ENCODE peak calls at places on chromosomes 5 and 9, in five cellular contexts. M, A, K, U and S are unnamed samples.

GRCh38 chr5:132266836-132267160 is 9.3 kb downstream of the PDLIM4 start:
- DNase-seq in M (no peak), A (no peak), K (no peak), U (no peak), S (no peak)

GRCh38 chr9:1267141-1267570 is 217.0 kb downstream of the DMRT2 start:
- DNase-seq in M (no peak), A (no peak), K (no peak), U (no peak), S (no peak)

GRCh38 chr5:138459311-138459710 is 6.0 kb upstream of the EGR1 start:
- DNase-seq in M (no peak), A (no peak), K (no peak), U (peak; percentile 32), S (no peak)

GRCh38 chr5:101068298-101068697 is 165.2 kb upstream of the ST8SIA4 start:
- DNase-seq in M (no peak), A (no peak), K (no peak), U (no peak), S (peak; percentile 14)

GRCh38 chr9:12775963-12776774 is 1.3 kb downstream of the LURAP1L start:
- DNase-seq in M (peak; percentile 85), A (peak; percentile 88), K (peak; percentile 89), U (peak; percentile 93), S (peak; percentile 83)

GRCh38 chr5:21058290-21058689 is 1070.3 kb upstream of the CDH18 start:
- DNase-seq in M (no peak), A (no peak), K (no peak), U (no peak), S (no peak)

GRCh38 chr5:17302590-17302989 is 85.2 kb downstream of the BASP1 start:
- DNase-seq in M (no peak), A (no peak), K (no peak), U (peak; percentile 28), S (no peak)

GRCh38 chr5:1413611-1414241 is 31.5 kb downstream of the SLC6A3 start:
- DNase-seq in M (no peak), A (no peak), K (no peak), U (no peak), S (no peak)

GRCh38 chr9:35826071-35826701 is 2.3 kb downstream of the FAM221B start:
- DNase-seq in M (peak; percentile 76), A (peak; percentile 46), K (peak; percentile 73), U (peak; percentile 78), S (no peak)

GRCh38 chr5:44388504-44389409 is 463 bp downstream of the FGF10 start:
- DNase-seq in M (peak; percentile 59), A (peak; percentile 36), K (peak; percentile 2), U (peak; percentile 23), S (no peak)

GRCh38 chr5:134463991-134464760 is 52.5 kb upstream of the CDKN2AIPNL start:
- DNase-seq in M (no peak), A (no peak), K (peak; percentile 49), U (peak; percentile 35), S (no peak)

GRCh38 chr9:88530051-88530450 is 4.9 kb upstream of the NXNL2 start:
- DNase-seq in M (no peak), A (no peak), K (peak; percentile 78), U (peak; percentile 73), S (no peak)

GRCh38 chr5:34582364-34582763 is 73.8 kb upstream of the RAI14 start:
- DNase-seq in M (peak; percentile 50), A (no peak), K (no peak), U (no peak), S (no peak)

GRCh38 chr9:125262217-125262991 is 778 bp downstream of the GAPVD1 start:
- DNase-seq in M (no peak), A (no peak), K (no peak), U (no peak), S (no peak)

GRCh38 chr9:76401176-76401575 is 7.0 kb upstream of the RFK start:
- DNase-seq in M (no peak), A (no peak), K (no peak), U (no peak), S (no peak)

DNA sequence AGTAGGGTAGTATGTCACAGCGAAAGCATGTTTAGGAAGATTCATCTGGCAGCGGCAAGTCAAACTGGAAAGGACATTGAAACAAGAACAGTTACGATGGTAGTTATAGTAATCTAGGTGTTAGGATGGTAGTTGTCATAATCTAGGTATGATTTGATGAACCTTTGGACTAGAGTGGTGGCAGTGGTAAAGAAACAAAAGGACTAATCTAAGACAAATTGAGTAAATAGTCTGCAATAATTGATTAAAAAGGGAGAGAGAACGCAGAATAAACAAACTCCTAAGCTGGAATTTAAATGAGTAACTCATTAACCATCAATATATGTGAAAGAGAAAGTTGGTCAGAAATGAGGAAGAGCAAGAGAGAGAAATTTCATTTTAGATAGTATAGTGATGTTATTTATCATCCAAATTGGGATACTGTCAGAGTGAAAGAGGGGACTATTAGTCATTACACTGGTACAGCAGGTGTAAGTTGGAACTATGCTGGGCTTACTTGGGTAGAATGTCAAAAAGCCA is 56.8 kb downstream of the MTREX start:
- DNase-seq in M (no peak), A (no peak), K (no peak), U (no peak), S (no peak)
- H3K9ac ChIP-seq in M (no peak overlapping the region), A (no peak overlapping the region), K (no peak overlapping the region), U (no peak overlapping the region), S (no peak overlapping the region)

DNA sequence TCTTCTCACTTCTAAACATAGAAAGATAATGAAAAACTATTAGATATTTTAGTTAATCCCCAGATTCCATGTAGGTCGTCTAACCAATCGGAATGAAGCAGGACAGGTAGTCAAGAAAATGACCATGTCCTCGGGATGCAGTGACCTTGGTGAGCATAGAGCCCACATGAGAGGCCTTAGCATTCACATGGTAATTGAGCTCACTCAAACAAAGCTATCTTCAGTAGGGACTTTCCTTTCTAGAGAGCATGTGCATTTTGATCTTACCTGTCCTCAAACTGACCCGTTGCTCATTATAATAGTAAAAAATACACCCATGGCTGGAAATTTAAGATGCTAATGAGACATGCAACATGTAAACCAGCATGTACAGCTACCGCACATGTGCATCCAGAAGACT is 273.9 kb upstream of the CDH9 start:
- DNase-seq in M (no peak), A (no peak), K (no peak), U (no peak), S (no peak)
- H3K4me1 ChIP-seq in M (no peaks in the 10 kb centered on the region), A (peaks cover 2% of the 10 kb centered on the region), K (peaks cover 6% of the 10 kb centered on the region), U (peaks cover 2% of the 10 kb centered on the region), S (no peaks in the 10 kb centered on the region)

DNA sequence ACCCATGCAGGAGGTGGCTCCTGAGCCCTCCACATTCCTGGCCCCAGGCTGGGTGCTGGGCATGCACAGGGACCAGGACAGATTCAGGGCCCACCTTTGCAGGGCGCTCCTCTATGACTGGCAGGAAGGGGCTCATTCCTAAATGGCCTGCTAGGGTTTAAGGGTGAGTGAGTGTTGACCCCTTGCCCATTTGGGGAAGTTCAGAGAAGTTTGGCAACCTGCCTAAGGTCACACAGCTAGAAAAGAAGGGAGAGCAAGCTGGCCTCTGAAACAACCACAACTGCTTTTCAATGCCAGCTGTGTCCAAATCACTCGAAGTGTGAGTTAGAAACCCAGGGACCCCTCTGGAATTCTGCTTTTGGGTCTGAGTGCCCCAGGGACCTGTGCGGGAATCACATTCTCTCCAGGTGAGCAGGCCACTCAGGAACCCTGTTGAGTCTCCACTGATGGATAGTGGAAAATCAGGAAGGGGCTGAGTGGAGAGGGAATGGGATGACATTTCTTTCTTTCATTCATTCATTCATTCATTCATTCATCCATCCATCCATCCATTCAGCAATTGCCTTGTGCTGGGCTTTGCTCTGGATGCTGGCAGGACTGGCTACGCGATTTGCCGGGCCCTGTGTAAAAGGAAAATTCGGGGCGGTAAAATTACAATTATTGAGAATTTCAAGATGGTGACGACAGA is 191.9 kb downstream of the C9orf50 start:
- DNase-seq in M (no peak), A (no peak), K (no peak), U (no peak), S (no peak)
- H3K4ac ChIP-seq in M (no peak overlapping the region), A (no peak overlapping the region), K (no peak overlapping the region), U (no peak overlapping the region), S (no peak overlapping the region)

GRCh38 chr9:78365979-78366697 is 69.2 kb downstream of the PSAT1 start:
- DNase-seq in M (no peak), A (no peak), K (peak; percentile 39), U (peak; percentile 35), S (no peak)

GRCh38 chr9:78370991-78371390 is 74.1 kb downstream of the PSAT1 start:
- DNase-seq in M (no peak), A (no peak), K (no peak), U (no peak), S (no peak)

GRCh38 chr9:78366827-78367226 is 69.9 kb downstream of the PSAT1 start:
- DNase-seq in M (no peak), A (no peak), K (no peak), U (no peak), S (no peak)

GRCh38 chr9:78369644-78370219 is 72.8 kb downstream of the PSAT1 start:
- DNase-seq in M (peak; percentile 89), A (peak; percentile 86), K (peak; percentile 69), U (peak; percentile 59), S (peak; percentile 83)

GRCh38 chr9:78368236-78368635 is 71.3 kb downstream of the PSAT1 start:
- DNase-seq in M (peak; percentile 12), A (no peak), K (no peak), U (no peak), S (no peak)
- H3K9ac ChIP-seq in M (no peak overlapping the region), A (no peak overlapping the region), K (no peak overlapping the region), U (no peak overlapping the region), S (no peak overlapping the region)

DNA sequence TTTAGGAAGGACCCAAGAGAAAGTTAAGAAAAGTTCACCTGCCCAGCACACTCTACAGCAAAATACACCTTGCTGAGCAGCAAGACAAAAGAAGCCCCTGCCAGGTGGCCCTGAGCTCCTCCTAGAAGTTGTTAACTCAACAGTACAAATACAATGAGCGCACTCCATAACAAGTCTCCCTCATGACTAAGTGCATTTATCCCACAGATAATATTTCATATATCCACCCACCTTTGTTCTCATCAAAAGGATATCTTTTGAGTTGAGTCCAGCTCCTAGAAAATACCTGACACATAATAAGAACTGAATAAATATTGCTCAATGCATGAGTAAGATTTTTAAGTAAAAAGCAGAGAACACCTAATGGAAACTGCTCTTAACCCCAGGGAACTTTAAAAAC is 73.3 kb downstream of the ABCA1 start:
- DNase-seq in M (no peak), A (no peak), K (no peak), U (no peak), S (no peak)
- H3K4me1 ChIP-seq in M (no peaks in the 10 kb centered on the region), A (no peaks in the 10 kb centered on the region), K (peaks cover 9% of the 10 kb centered on the region), U (no peaks in the 10 kb centered on the region), S (no peaks in the 10 kb centered on the region)

GRCh38 chr9:127985011-127985410 is 4.2 kb upstream of the EEIG1 start:
- DNase-seq in M (peak; percentile 61), A (no peak), K (no peak), U (no peak), S (no peak)

GRCh38 chr9:127980706-127981558 is at the start of gene EEIG1:
- DNase-seq in M (peak; percentile 96), A (peak; percentile 97), K (peak; percentile 86), U (peak; percentile 93), S (peak; percentile 97)

GRCh38 chr9:127982912-127983311 is 2.1 kb upstream of the EEIG1 start:
- DNase-seq in M (no peak), A (no peak), K (no peak), U (no peak), S (no peak)

GRCh38 chr9:127981559-127982121 is 851 bp upstream of the EEIG1 start:
- DNase-seq in M (no peak), A (no peak), K (no peak), U (no peak), S (no peak)

GRCh38 chr9:127983847-127984289 is 3.1 kb upstream of the EEIG1 start:
- DNase-seq in M (no peak), A (no peak), K (no peak), U (no peak), S (no peak)
- H3K4ac ChIP-seq in M (no peak overlapping the region), A (no peak overlapping the region), K (no peak overlapping the region), U (no peak overlapping the region), S (no peak overlapping the region)

GRCh38 chr9:129058965-129059795 is 21.7 kb upstream of the DOLPP1 start:
- DNase-seq in M (no peak), A (no peak), K (peak; percentile 42), U (no peak), S (no peak)
- H3K9ac ChIP-seq in M (no peak overlapping the region), A (no peak overlapping the region), K (no peak overlapping the region), U (no peak overlapping the region), S (no peak overlapping the region)